ENCODE peak calls at places on chromosomes 12 and 14, in nine cellular contexts. K is pancreas, Q is OCI-LY7, C is uterus, W is ovary, N is tibial artery, V is lung, A is upper lobe of right lung, X is mammary epithelial cell. S is an unnamed sample.

GRCh38 chr12:52207895-52208294 is 16.1 kb upstream of the KRT80 start:
- DNase-seq in K (peak; percentile 98), Q (no peak), C (peak; percentile 54), W (no peak), N (peak; percentile 57), V (no peak), A (peak; percentile 69), X (peak; percentile 52), S (peak; percentile 24)

GRCh38 chr12:52603314-52603713 is 2.1 kb upstream of the KRT72 start:
- DNase-seq in K (no peak), Q (no peak), C (no peak), W (no peak), N (no peak), V (no peak), A (no peak), X (no peak), S (no peak)

GRCh38 chr14:71709076-71709475 is 223.2 kb upstream of the RGS6 start:
- DNase-seq in K (no peak), Q (no peak), C (no peak), W (no peak), N (no peak), V (no peak), A (no peak), X (no peak), S (no peak)

GRCh38 chr12:7154901-7155470 is 24.8 kb downstream of the CLSTN3 start:
- DNase-seq in K (no peak), Q (no peak), C (no peak), W (no peak), N (no peak), V (no peak), A (no peak), X (no peak), S (no peak)

GRCh38 chr12:15808250-15808971 is 19.2 kb upstream of the EPS8 start:
- DNase-seq in K (no peak), Q (no peak), C (no peak), W (no peak), N (no peak), V (no peak), A (no peak), X (no peak), S (no peak)

GRCh38 chr12:101604132-101604531 is 9.4 kb downstream of the MYBPC1 start:
- DNase-seq in K (no peak), Q (no peak), C (no peak), W (no peak), N (no peak), V (no peak), A (no peak), X (peak; percentile 65), S (peak; percentile 80)

GRCh38 chr12:14876833-14877232 is 8.8 kb downstream of the MGP start:
- DNase-seq in K (no peak), Q (no peak), C (no peak), W (no peak), N (no peak), V (no peak), A (no peak), X (no peak), S (no peak)

GRCh38 chr14:64758711-64759554 is 54.7 kb downstream of the PLEKHG3 start:
- DNase-seq in K (peak; percentile 73), Q (no peak), C (peak; percentile 83), W (peak; percentile 75), N (no peak), V (no peak), A (no peak), X (peak; percentile 82), S (no peak)

GRCh38 chr14:68291820-68292219 is 472.2 kb downstream of the RAD51B start:
- DNase-seq in K (no peak), Q (no peak), C (no peak), W (no peak), N (no peak), V (no peak), A (no peak), X (no peak), S (no peak)

GRCh38 chr14:75460402-75460801 is 32.6 kb downstream of the JDP2 start:
- DNase-seq in K (no peak), Q (no peak), C (no peak), W (no peak), N (no peak), V (no peak), A (no peak), X (no peak), S (no peak)

GRCh38 chr12:123879691-123880090 is 92.9 kb downstream of the CCDC92 start:
- DNase-seq in K (no peak), Q (no peak), C (no peak), W (no peak), N (no peak), V (no peak), A (no peak), X (no peak), S (no peak)

GRCh38 chr12:25585021-25585523 is 32.0 kb upstream of the LMNTD1 start:
- DNase-seq in K (no peak), Q (no peak), C (peak; percentile 64), W (peak; percentile 65), N (peak; percentile 68), V (peak; percentile 42), A (no peak), X (peak; percentile 89), S (peak; percentile 12)

GRCh38 chr12:124277394-124278222 is 17.3 kb upstream of the RFLNA start:
- DNase-seq in K (no peak), Q (no peak), C (no peak), W (no peak), N (no peak), V (no peak), A (no peak), X (no peak), S (no peak)

GRCh38 chr12:95976416-95976832 is 19.7 kb downstream of the HAL start:
- DNase-seq in K (no peak), Q (no peak), C (no peak), W (no peak), N (no peak), V (no peak), A (no peak), X (peak; percentile 64), S (peak; percentile 14)

GRCh38 chr12:95970905-95971304 is 25.2 kb downstream of the HAL start:
- DNase-seq in K (no peak), Q (no peak), C (no peak), W (no peak), N (no peak), V (no peak), A (no peak), X (peak; percentile 51), S (no peak)

GRCh38 chr12:95972832-95973465 is 23.2 kb downstream of the HAL start:
- DNase-seq in K (no peak), Q (no peak), C (no peak), W (no peak), N (no peak), V (no peak), A (no peak), X (no peak), S (no peak)

GRCh38 chr12:95975491-95975890 is 20.7 kb downstream of the HAL start:
- DNase-seq in K (no peak), Q (no peak), C (no peak), W (no peak), N (no peak), V (no peak), A (no peak), X (no peak), S (no peak)

DNA sequence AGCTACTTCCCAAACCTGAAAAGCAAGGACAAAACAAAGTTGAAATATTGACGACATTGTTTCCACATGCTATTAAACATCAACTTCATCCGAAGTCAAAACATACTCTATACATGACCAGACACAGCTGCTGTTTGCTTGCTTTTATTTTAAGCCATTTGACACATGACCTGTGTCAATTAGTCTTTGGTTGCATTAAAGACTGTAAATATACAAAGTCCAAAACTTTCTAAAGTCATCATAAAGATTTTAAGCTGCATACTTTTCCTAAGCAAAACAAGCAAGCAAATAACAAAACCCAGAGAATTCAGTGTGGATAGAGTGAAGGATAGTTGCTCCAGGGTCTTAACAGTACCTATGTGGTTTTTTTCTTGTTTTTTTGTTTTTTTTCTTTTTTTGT is 21.8 kb downstream of the HAL start:
- DNase-seq in K (no peak), Q (no peak), C (no peak), W (no peak), N (no peak), V (no peak), A (no peak), X (no peak), S (no peak)
- H3K4me1 ChIP-seq in K (no peaks in the 10 kb centered on the region), Q (peaks cover 16% of the 10 kb centered on the region), C (no peaks in the 10 kb centered on the region), W (no peaks in the 10 kb centered on the region), N (no peaks in the 10 kb centered on the region), V (no peaks in the 10 kb centered on the region), A (no peaks in the 10 kb centered on the region), X (peaks cover 5% of the 10 kb centered on the region), S (no peaks in the 10 kb centered on the region)

DNA sequence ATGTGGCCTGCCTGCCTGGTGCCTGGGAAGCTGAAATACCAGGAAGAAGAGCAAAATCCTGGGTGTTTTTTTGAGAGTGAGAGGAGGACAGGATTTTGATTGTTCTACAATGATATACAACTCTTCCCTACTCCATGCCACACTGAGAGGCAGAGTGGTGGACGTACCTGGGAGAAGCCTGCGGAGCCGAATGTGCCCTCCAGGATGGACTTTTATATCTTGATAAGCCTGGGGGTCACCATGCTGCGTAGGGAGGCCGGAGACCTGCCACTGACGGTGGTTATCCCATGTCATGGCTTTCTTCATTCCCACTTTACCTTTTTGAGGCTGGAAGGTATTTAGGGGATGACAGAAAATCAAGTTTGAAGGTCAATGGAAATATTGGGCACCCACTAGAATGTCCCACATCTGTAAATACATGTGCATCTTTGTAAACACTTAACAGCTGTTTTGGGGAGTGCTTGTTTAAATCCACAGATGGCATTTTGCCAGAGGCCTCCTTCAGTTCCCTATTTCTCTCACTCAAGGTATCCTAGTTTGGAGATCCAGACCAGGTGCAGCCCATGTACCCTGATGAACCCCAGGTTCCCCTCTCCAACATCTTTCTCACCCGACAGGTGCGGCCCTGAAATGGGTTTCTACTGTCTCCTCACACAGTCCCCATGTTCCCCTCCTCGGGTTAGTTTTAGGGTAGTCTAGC is 1.1 kb upstream of the GLT1D1 start:
- DNase-seq in K (no peak), Q (no peak), C (no peak), W (no peak), N (no peak), V (no peak), A (no peak), X (no peak), S (no peak)
- H3K4me1 ChIP-seq in K (no peaks in the 10 kb centered on the region), Q (no peaks in the 10 kb centered on the region), C (no peaks in the 10 kb centered on the region), W (no peaks in the 10 kb centered on the region), N (peaks cover 8% of the 10 kb centered on the region), V (no peaks in the 10 kb centered on the region), A (no peaks in the 10 kb centered on the region), X (no peaks in the 10 kb centered on the region), S (no peaks in the 10 kb centered on the region)

GRCh38 chr12:91982946-91983345 is 162.7 kb downstream of the BTG1 start:
- DNase-seq in K (no peak), Q (no peak), C (peak; percentile 74), W (no peak), N (no peak), V (no peak), A (no peak), X (no peak), S (no peak)
- H3K4me1 ChIP-seq in K (peaks cover 10% of the 10 kb centered on the region), Q (no peaks in the 10 kb centered on the region), C (no peaks in the 10 kb centered on the region), W (no peaks in the 10 kb centered on the region), N (peaks cover 27% of the 10 kb centered on the region), V (peaks cover 17% of the 10 kb centered on the region), A (peaks cover 9% of the 10 kb centered on the region), X (peaks cover 10% of the 10 kb centered on the region), S (no peaks in the 10 kb centered on the region)

DNA sequence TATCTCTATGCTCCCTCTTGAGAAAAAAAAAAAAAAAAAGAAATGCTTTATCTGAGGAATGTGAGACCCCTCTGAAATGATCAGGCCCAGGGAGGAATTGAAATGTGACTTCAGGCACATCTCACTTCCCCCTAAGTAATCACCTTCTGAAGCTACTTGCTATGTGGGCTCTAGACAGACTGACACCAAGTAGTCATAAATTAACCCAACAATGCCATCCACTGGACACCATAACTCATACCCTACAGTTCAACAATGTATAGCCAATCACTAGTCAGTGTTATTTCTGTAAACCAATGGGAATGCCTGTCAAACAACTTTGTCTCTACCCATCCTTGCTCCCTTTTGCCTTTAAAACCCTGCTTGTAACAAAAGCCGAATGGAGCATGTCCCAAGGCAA is 182.8 kb upstream of the TMPO start:
- DNase-seq in K (no peak), Q (peak; percentile 80), C (no peak), W (no peak), N (no peak), V (no peak), A (no peak), X (no peak), S (peak; percentile 10)
- H3K4me1 ChIP-seq in K (no peaks in the 10 kb centered on the region), Q (peaks cover 35% of the 10 kb centered on the region), C (no peaks in the 10 kb centered on the region), W (no peaks in the 10 kb centered on the region), N (no peaks in the 10 kb centered on the region), V (no peaks in the 10 kb centered on the region), A (no peaks in the 10 kb centered on the region), X (no peaks in the 10 kb centered on the region), S (no peaks in the 10 kb centered on the region)